ENCODE peak calls at places on chromosome 10, in seven cellular contexts. K, I, X, J, A, Z and B are unnamed samples.

GRCh38 chr10:34721201-34721840 is 93.8 kb downstream of the PARD3 start:
- DNase-seq in I (no peak), Z (no peak), K (peak; percentile 88), X (no peak), A (no peak), J (no peak), B (peak; percentile 50)

GRCh38 chr10:22754298-22754697 is 39.9 kb upstream of the PIP4K2A start:
- DNase-seq in Z (no peak), K (no peak), A (no peak), X (no peak), J (no peak), I (no peak), B (no peak)

GRCh38 chr10:3775671-3776551 is 9.1 kb downstream of the KLF6 start:
- DNase-seq in I (no peak), A (no peak), Z (no peak), J (peak; percentile 79), X (peak; percentile 82), K (peak; percentile 73), B (peak; percentile 61)

GRCh38 chr10:75379817-75380216 is 21.7 kb downstream of the ZNF503 start:
- DNase-seq in X (no peak), K (no peak), I (no peak), J (no peak), Z (no peak), A (no peak), B (no peak)

GRCh38 chr10:27536437-27536836 is 32.3 kb downstream of the RAB18 start:
- DNase-seq in X (no peak), J (no peak), I (no peak), Z (no peak), K (no peak), A (no peak), B (no peak)

GRCh38 chr10:35270100-35270499 is 66.2 kb upstream of the CCNY start:
- DNase-seq in J (no peak), A (no peak), X (no peak), K (peak; percentile 9), Z (no peak), I (no peak), B (no peak)

GRCh38 chr10:12188656-12189055 is 7.0 kb downstream of the NUDT5 start:
- DNase-seq in X (no peak), I (no peak), K (no peak), Z (no peak), J (no peak), A (no peak), B (no peak)

GRCh38 chr10:127039435-127039834 is 134.2 kb downstream of the DOCK1 start:
- DNase-seq in J (no peak), K (no peak), X (no peak), Z (no peak), A (no peak), I (no peak), B (no peak)

GRCh38 chr10:5893321-5893720 is 3.3 kb downstream of the FBH1 start:
- DNase-seq in I (no peak), K (no peak), J (no peak), A (no peak), Z (no peak), X (no peak), B (no peak)

GRCh38 chr10:70943249-70943648 is 54.9 kb upstream of the PCBD1 start:
- DNase-seq in J (no peak), I (no peak), K (no peak), X (no peak), A (no peak), Z (no peak), B (no peak)

GRCh38 chr10:13321576-13321975 is 21.7 kb upstream of the PHYH start:
- DNase-seq in K (no peak), X (no peak), A (no peak), Z (no peak), J (no peak), I (no peak), B (no peak)

GRCh38 chr10:71513896-71514295 is 117.2 kb downstream of the CDH23 start:
- DNase-seq in K (no peak), A (no peak), J (no peak), I (no peak), Z (no peak), X (peak; percentile 21), B (no peak)

GRCh38 chr10:29619273-29619672 is 15.5 kb downstream of the SVIL start:
- DNase-seq in K (peak; percentile 68), J (no peak), Z (no peak), I (no peak), X (no peak), A (no peak), B (no peak)

GRCh38 chr10:101050206-101051069 is 11.4 kb upstream of the KAZALD1 start:
- DNase-seq in I (peak; percentile 77), J (no peak), Z (no peak), X (peak; percentile 92), K (peak; percentile 30), A (no peak), B (peak; percentile 64)

GRCh38 chr10:19767876-19768275 is 48.4 kb upstream of the PLXDC2 start:
- DNase-seq in J (no peak), I (no peak), K (no peak), A (no peak), Z (no peak), X (no peak), B (no peak)
- TF ChIP-seq CTCF in J (no peak), I (no peak), K (no peak), A (peak; percentile 2), Z (no peak), X (no peak), B (no peak)

GRCh38 chr10:17234541-17234940 is 6.5 kb downstream of the VIM start:
- DNase-seq in Z (no peak), X (no peak), A (no peak), I (no peak), K (no peak), J (no peak), B (no peak)

GRCh38 chr10:17233534-17233933 is 5.5 kb downstream of the VIM start:
- DNase-seq in J (peak; percentile 83), A (no peak), I (no peak), X (no peak), K (peak; percentile 52), Z (peak; percentile 52), B (no peak)

GRCh38 chr10:17236468-17236886 is 8.4 kb downstream of the VIM start:
- DNase-seq in K (no peak), Z (no peak), X (no peak), I (no peak), A (no peak), J (no peak), B (no peak)

GRCh38 chr10:17237163-17237562 is 9.1 kb downstream of the VIM start:
- DNase-seq in K (no peak), Z (no peak), X (no peak), I (no peak), A (no peak), J (no peak), B (no peak)

DNA sequence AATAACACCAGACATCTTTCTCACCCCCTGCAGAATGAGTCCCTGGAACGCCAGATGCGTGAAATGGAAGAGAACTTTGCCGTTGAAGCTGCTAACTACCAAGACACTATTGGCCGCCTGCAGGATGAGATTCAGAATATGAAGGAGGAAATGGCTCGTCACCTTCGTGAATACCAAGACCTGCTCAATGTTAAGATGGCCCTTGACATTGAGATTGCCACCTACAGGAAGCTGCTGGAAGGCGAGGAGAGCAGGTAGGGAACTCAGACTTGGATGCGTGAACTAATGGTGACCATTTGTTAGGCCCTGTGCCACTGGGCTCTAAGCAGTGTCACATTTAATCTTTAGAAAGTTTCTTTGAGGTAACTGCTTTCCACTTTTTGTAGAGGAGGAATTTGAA is 7.1 kb downstream of the VIM start:
- DNase-seq in J (no peak), X (no peak), I (no peak), K (no peak), Z (no peak), A (no peak), B (peak; percentile 21)
- TF ChIP-seq CTCF in J (no peak), X (no peak), I (no peak), K (no peak), Z (no peak), A (peak; percentile 21), B (no peak)

GRCh38 chr10:79145517-79146470 is 77.0 kb downstream of the ZMIZ1 start:
- DNase-seq in Z (no peak), X (no peak), A (no peak), J (no peak), I (no peak), K (no peak), B (no peak)

GRCh38 chr10:79147796-79148451 is 79.2 kb downstream of the ZMIZ1 start:
- DNase-seq in A (no peak), K (no peak), J (no peak), I (no peak), Z (no peak), X (no peak), B (no peak)

GRCh38 chr10:79147306-79147705 is 78.5 kb downstream of the ZMIZ1 start:
- DNase-seq in Z (no peak), A (no peak), X (no peak), J (no peak), I (no peak), K (no peak), B (no peak)

GRCh38 chr10:79145174-79145483 is 76.4 kb downstream of the ZMIZ1 start:
- DNase-seq in A (no peak), X (no peak), Z (no peak), I (no peak), K (no peak), J (no peak), B (no peak)

DNA sequence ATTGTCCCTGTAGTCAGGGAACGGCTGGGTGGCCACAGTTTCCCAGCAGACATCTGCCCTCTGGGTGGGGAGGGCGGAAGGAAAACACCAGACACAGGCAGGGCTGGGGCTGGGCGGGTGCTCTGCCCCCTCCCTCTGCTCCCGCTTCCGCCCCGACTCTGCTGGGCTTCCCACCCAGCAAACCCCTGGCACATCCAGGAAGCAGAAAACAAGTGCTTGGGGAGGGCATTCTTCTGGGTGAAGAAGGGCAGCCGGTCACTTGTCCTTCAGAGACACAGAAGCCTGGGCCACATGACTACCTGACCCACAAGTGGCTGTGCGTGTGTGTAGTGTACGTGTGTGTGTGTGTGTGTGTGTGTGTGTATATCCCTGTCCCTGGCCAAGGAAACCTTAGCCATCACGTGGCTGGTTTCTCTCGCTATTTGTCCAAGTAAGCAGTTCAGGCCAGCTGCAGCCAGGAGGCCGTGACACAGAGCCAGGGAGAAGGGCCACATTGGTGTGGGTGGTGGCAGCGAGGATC is 77.9 kb downstream of the ZMIZ1 start:
- DNase-seq in K (no peak), J (no peak), A (no peak), I (no peak), X (peak; percentile 89), Z (no peak), B (no peak)
- TF ChIP-seq CTCF in K (no peak), J (no peak), A (no peak), I (no peak), X (peak; percentile 25), Z (peak; percentile 41), B (no peak)

DNA sequence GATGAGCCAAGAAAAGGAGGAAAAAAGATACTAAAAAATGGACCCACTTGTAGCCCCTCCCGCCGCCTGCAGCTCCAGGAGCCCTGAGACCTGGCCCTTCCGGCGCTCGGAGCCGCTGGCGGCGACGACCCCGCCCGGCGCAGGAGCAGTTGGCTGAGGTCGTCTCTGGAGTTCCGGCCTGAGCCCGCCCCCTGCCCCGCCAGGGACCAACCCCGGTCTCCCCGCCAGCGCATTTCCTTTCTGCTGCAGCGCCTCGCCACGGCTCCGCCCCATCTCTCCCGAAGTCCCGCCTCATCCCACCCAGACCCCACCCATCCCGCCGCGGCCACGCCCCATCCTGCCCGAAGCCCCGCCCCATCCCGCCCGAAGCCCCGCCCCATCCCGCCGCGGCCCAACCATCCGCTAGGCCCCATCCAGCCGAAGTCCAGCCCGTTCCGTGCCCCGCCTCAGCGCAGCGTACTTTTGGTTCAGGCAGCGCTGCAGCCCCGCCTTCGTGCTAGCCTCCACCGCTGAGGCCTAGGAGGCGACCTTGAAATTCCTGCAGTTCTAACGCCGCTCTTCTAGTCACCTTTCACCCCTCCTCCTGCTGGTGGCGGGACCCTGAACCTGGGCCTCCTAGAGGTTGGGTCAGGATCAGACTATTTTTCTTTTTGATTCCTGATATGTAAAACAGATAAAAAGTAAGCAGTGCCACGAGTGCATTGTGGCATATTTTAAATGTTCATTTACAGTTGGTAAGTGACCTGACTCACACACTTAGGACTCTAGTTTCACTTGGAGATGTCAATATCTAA is at the start of gene STN1:
- DNase-seq in X (peak; percentile 100), J (peak; percentile 98), A (peak; percentile 87), Z (peak; percentile 97), I (peak; percentile 92), K (peak; percentile 96), B (peak; percentile 94)
- TF ChIP-seq CTCF in X (no peak), J (no peak), A (no peak), Z (peak; percentile 30), I (peak; percentile 48), K (no peak), B (no peak)